ENCODE peak calls at places on chromosomes 3 and 15, in five cellular contexts. One of them, this sample, is unnamed.

GRCh38 chr3:139318431-139318816 is 25.4 kb upstream of the MRPS22 start:
- DNase-seq in mammary epithelial cell: peak; percentile 29
- DNase-seq in body of pancreas: no peak
- DNase-seq in tibial nerve: no peak
- DNase-seq in right lobe of liver: no peak
- DNase-seq in this sample: no peak

GRCh38 chr3:12186515-12187286 is 28.0 kb upstream of the TIMP4 start:
- DNase-seq in tibial nerve: no peak
- DNase-seq in body of pancreas: no peak
- DNase-seq in mammary epithelial cell: no peak
- DNase-seq in right lobe of liver: no peak
- DNase-seq in this sample: no peak

GRCh38 chr3:9280477-9281219 is 31.2 kb upstream of the SRGAP3 start:
- DNase-seq in tibial nerve: no peak
- DNase-seq in mammary epithelial cell: peak; percentile 21
- DNase-seq in right lobe of liver: no peak
- DNase-seq in body of pancreas: no peak
- DNase-seq in this sample: no peak

GRCh38 chr3:175564335-175564734 is 705.2 kb downstream of the NAALADL2 start:
- DNase-seq in mammary epithelial cell: no peak
- DNase-seq in body of pancreas: no peak
- DNase-seq in tibial nerve: no peak
- DNase-seq in right lobe of liver: no peak
- DNase-seq in this sample: no peak

GRCh38 chr3:151772825-151773480 is 39.2 kb downstream of the AADACL2 start:
- DNase-seq in right lobe of liver: no peak
- DNase-seq in body of pancreas: no peak
- DNase-seq in tibial nerve: no peak
- DNase-seq in mammary epithelial cell: no peak
- DNase-seq in this sample: no peak

GRCh38 chr15:75455982-75456531 is 4.6 kb upstream of the SIN3A start:
- DNase-seq in tibial nerve: peak; percentile 36
- DNase-seq in body of pancreas: peak; percentile 55
- DNase-seq in mammary epithelial cell: peak; percentile 71
- DNase-seq in right lobe of liver: no peak
- DNase-seq in this sample: peak; percentile 40

GRCh38 chr15:24075420-24076089 is 388.4 kb upstream of the NDN start:
- DNase-seq in right lobe of liver: no peak
- DNase-seq in mammary epithelial cell: no peak
- DNase-seq in tibial nerve: no peak
- DNase-seq in body of pancreas: no peak
- DNase-seq in this sample: no peak

GRCh38 chr15:101042320-101042719 is 123.2 kb downstream of the LRRK1 start:
- DNase-seq in body of pancreas: no peak
- DNase-seq in tibial nerve: no peak
- DNase-seq in mammary epithelial cell: no peak
- DNase-seq in right lobe of liver: no peak
- DNase-seq in this sample: no peak

GRCh38 chr3:107412376-107412775 is 35.1 kb downstream of the CCDC54 start:
- DNase-seq in right lobe of liver: no peak
- DNase-seq in mammary epithelial cell: peak; percentile 27
- DNase-seq in body of pancreas: no peak
- DNase-seq in tibial nerve: no peak
- DNase-seq in this sample: no peak

GRCh38 chr15:81183403-81183760 is 13.3 kb upstream of the IL16 start:
- DNase-seq in body of pancreas: no peak
- DNase-seq in mammary epithelial cell: no peak
- DNase-seq in right lobe of liver: no peak
- DNase-seq in tibial nerve: no peak
- DNase-seq in this sample: no peak

GRCh38 chr3:50550079-50550736 is 17.3 kb downstream of the C3orf18 start:
- DNase-seq in tibial nerve: peak; percentile 72
- DNase-seq in right lobe of liver: no peak
- DNase-seq in body of pancreas: peak; percentile 42
- DNase-seq in mammary epithelial cell: peak; percentile 13
- DNase-seq in this sample: peak; percentile 54

GRCh38 chr3:53109822-53110771 is 20.1 kb downstream of the RFT1 start:
- DNase-seq in mammary epithelial cell: no peak
- DNase-seq in tibial nerve: peak; percentile 27
- DNase-seq in body of pancreas: peak; percentile 51
- DNase-seq in right lobe of liver: peak; percentile 42
- DNase-seq in this sample: no peak

GRCh38 chr3:70186221-70186620 is 126.2 kb downstream of the MDFIC2 start:
- DNase-seq in body of pancreas: no peak
- DNase-seq in right lobe of liver: no peak
- DNase-seq in tibial nerve: no peak
- DNase-seq in mammary epithelial cell: no peak
- DNase-seq in this sample: no peak

GRCh38 chr3:37546876-37547275 is 314.8 kb upstream of the CTDSPL start:
- DNase-seq in body of pancreas: no peak
- DNase-seq in right lobe of liver: no peak
- DNase-seq in tibial nerve: peak; percentile 16
- DNase-seq in mammary epithelial cell: peak; percentile 23
- DNase-seq in this sample: no peak

GRCh38 chr3:146277953-146278631 is 27.2 kb upstream of the PLSCR4 start:
- DNase-seq in body of pancreas: peak; percentile 25
- DNase-seq in right lobe of liver: no peak
- DNase-seq in tibial nerve: peak; percentile 69
- DNase-seq in mammary epithelial cell: peak; percentile 47
- DNase-seq in this sample: no peak

GRCh38 chr15:45378149-45378912 is at the start of gene GATM:
- DNase-seq in body of pancreas: peak; percentile 85
- DNase-seq in mammary epithelial cell: peak; percentile 75
- DNase-seq in right lobe of liver: peak; percentile 86
- DNase-seq in tibial nerve: peak; percentile 37
- DNase-seq in this sample: no peak

GRCh38 chr3:9169326-9169725 is 80.1 kb downstream of the SRGAP3 start:
- DNase-seq in right lobe of liver: no peak
- DNase-seq in body of pancreas: no peak
- DNase-seq in tibial nerve: no peak
- DNase-seq in mammary epithelial cell: peak; percentile 92
- DNase-seq in this sample: no peak

GRCh38 chr3:37811625-37812356 is 49.9 kb upstream of the CTDSPL start:
- DNase-seq in tibial nerve: no peak
- DNase-seq in mammary epithelial cell: no peak
- DNase-seq in right lobe of liver: no peak
- DNase-seq in body of pancreas: no peak
- DNase-seq in this sample: no peak

GRCh38 chr3:112327371-112327951 is 5.5 kb upstream of the CD200 start:
- DNase-seq in tibial nerve: peak; percentile 67
- DNase-seq in body of pancreas: peak; percentile 39
- DNase-seq in mammary epithelial cell: peak; percentile 61
- DNase-seq in right lobe of liver: no peak
- DNase-seq in this sample: peak; percentile 25

GRCh38 chr3:193552911-193553310 is 1.8 kb downstream of the ATP13A4 start:
- DNase-seq in right lobe of liver: no peak
- DNase-seq in mammary epithelial cell: no peak
- DNase-seq in body of pancreas: peak; percentile 12
- DNase-seq in tibial nerve: no peak
- DNase-seq in this sample: no peak

GRCh38 chr3:193553606-193554005 is 1.1 kb downstream of the ATP13A4 start:
- DNase-seq in right lobe of liver: no peak
- DNase-seq in mammary epithelial cell: no peak
- DNase-seq in tibial nerve: no peak
- DNase-seq in body of pancreas: no peak
- DNase-seq in this sample: no peak

GRCh38 chr3:193556841-193557240 is 2.1 kb upstream of the ATP13A4 start:
- DNase-seq in right lobe of liver: peak; percentile 30
- DNase-seq in body of pancreas: peak; percentile 87
- DNase-seq in tibial nerve: no peak
- DNase-seq in mammary epithelial cell: no peak
- DNase-seq in this sample: no peak

GRCh38 chr3:193559100-193559499 is 4.4 kb upstream of the ATP13A4 start:
- DNase-seq in tibial nerve: no peak
- DNase-seq in body of pancreas: no peak
- DNase-seq in mammary epithelial cell: no peak
- DNase-seq in right lobe of liver: no peak
- DNase-seq in this sample: no peak

GRCh38 chr3:193554790-193555189 is at the start of gene ATP13A4:
- DNase-seq in mammary epithelial cell: no peak
- DNase-seq in tibial nerve: no peak
- DNase-seq in body of pancreas: peak; percentile 56
- DNase-seq in right lobe of liver: no peak
- DNase-seq in this sample: no peak
- H3K27ac ChIP-seq in mammary epithelial cell: no peak within 1 kb of the TSS
- H3K27ac ChIP-seq in tibial nerve: no peak within 1 kb of the TSS
- H3K27ac ChIP-seq in body of pancreas: peak within 1 kb of the TSS; percentile 64
- H3K27ac ChIP-seq in right lobe of liver: no peak within 1 kb of the TSS
- H3K27ac ChIP-seq in this sample: no peak within 1 kb of the TSS

DNA sequence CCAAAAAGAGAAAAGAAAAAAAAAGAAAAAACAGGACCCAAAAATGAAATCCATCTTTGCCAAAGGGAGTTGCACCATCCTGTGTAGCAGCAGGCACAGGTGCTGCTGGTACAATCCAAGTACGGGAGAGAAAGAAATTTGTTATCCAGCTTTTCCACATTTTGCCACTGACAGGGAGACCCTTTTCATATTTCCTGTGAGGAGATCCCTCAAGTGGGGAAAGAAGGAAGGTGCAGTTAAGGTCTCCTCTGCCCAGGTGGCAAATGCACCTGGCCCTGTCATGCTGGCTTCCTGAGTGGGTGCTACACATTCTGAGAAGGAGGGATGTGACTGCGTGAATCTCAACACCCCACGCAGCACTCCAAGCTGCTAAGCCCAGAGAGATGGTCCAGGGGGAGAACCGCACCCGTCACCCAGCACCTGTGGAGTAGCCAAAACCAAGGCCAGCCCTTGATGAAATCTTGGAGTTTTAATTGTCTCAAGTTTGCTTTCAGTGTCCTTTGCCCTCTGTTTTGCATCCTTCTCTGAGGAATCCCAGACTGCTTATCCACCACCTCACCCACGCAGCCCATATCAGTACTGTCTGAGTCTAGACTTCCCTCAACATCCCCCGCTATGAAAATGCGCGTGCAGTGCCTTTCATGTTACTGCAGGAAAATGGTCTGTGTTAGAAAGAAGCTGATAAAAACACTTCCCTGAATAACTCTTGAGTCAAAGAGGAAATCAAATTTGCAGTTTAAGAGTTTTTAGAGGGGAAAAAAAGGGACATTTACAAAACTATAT is 141.9 kb upstream of the THBS1 start:
- DNase-seq in tibial nerve: no peak
- DNase-seq in right lobe of liver: no peak
- DNase-seq in body of pancreas: peak; percentile 30
- DNase-seq in mammary epithelial cell: no peak
- DNase-seq in this sample: no peak
- TF ChIP-seq CTCF in tibial nerve: no peak
- TF ChIP-seq CTCF in right lobe of liver: no peak
- TF ChIP-seq CTCF in body of pancreas: peak; percentile 18
- TF ChIP-seq CTCF in mammary epithelial cell: no peak
- TF ChIP-seq CTCF in this sample: no peak

GRCh38 chr15:90994059-90994416 is 297 bp downstream of the PRC1 start:
- DNase-seq in right lobe of liver: peak; percentile 41
- DNase-seq in tibial nerve: no peak
- DNase-seq in mammary epithelial cell: peak; percentile 9
- DNase-seq in body of pancreas: peak; percentile 10
- DNase-seq in this sample: no peak
- H3K27ac ChIP-seq in right lobe of liver: peak overlapping the region; percentile 38
- H3K27ac ChIP-seq in tibial nerve: peak overlapping the region; percentile 87
- H3K27ac ChIP-seq in mammary epithelial cell: peak overlapping the region; percentile 94
- H3K27ac ChIP-seq in body of pancreas: peak overlapping the region; percentile 91
- H3K27ac ChIP-seq in this sample: no peak overlapping the region

DNA sequence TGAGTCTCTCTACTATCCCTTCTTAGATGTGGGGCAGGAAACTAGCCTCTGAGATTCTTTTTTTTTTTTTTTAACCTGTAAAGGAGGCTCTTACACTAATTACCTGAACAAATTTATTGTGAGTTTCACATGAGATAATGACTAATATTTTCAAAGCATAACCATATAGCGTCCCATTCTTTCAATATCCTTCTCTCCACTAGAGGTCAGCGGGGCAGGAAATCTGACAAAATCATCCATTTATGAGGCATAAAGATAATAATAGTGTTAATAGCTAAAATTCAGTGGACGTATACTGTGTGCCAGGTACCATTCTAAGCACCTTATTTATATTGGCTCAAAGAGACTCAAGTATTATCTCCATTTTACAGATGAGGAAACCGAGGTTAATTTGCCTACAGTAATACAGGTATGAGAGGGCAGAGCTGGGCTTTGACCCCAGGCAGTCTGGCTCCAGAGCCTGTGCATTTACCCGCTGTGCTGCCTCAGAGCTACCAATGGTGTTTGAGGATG is 16.3 kb upstream of the SMAD6 start:
- DNase-seq in body of pancreas: no peak
- DNase-seq in tibial nerve: no peak
- DNase-seq in mammary epithelial cell: no peak
- DNase-seq in right lobe of liver: no peak
- DNase-seq in this sample: no peak
- TF ChIP-seq CTCF in body of pancreas: peak; percentile 18
- TF ChIP-seq CTCF in tibial nerve: peak; percentile 12
- TF ChIP-seq CTCF in mammary epithelial cell: peak; percentile 50
- TF ChIP-seq CTCF in right lobe of liver: no peak
- TF ChIP-seq CTCF in this sample: peak; percentile 32

DNA sequence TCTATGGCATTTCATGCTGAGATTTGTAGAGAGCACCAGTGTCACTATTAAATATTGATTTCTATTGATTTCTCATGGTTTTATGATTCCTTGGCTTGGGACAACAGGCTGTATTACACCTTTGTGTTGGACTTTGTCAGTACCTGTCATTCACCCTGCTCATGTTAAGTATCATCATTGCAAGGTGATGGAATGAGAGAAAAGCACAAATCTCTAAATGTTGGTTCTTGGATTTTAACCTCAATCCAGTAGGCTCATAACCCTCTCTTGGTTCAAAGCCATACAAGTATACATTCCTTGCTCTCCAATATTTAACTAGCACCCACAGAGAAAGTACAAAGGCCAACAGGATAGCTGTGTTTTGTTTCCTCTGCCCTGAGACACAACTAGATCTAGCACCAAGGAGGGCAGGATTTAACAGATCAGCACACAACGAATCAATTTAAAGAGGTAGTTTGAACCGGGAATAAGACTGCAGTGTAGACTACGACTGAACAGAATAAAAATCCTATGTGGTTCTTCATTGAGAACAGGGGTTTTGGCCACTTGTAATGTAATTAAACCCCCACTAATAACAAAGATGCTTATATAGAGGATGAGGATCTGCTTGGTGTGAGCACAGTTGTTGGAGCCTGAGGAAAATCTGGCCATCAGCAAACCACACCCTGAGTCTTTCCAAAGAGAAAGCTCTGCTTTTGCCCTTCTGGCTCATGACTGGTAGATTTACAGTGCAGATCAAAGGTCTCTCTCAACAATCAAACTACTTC is 78.0 kb upstream of the TNFSF10 start:
- DNase-seq in right lobe of liver: no peak
- DNase-seq in tibial nerve: no peak
- DNase-seq in body of pancreas: no peak
- DNase-seq in mammary epithelial cell: no peak
- DNase-seq in this sample: no peak
- H3K27ac ChIP-seq in right lobe of liver: peak overlapping the region; percentile 43
- H3K27ac ChIP-seq in tibial nerve: no peak overlapping the region
- H3K27ac ChIP-seq in body of pancreas: peak overlapping the region; percentile 27
- H3K27ac ChIP-seq in mammary epithelial cell: no peak overlapping the region
- H3K27ac ChIP-seq in this sample: no peak overlapping the region

This sample was measured in CD4-positive, alpha-beta T cell.